ENCODE peak calls at places on chromosome 6, in five cellular contexts. E is GM03348, T is NCI-H2171, N is astrocyte of the hippocampus, Q is GM10248. X is an unnamed sample.
A peak's percentile ranks its signal among the peaks of the same experiment; 100 is the strongest.

GRCh38 chr6:164154588-164154987 is 740.1 kb downstream of the QKI start:
- DNase-seq in E (no peak), T (no peak), N (no peak), Q (no peak), X (no peak)

GRCh38 chr6:46013639-46014038 is 2.0 kb downstream of the CLIC5 start:
- DNase-seq in E (no peak), T (no peak), N (no peak), Q (no peak), X (no peak)

GRCh38 chr6:113723182-113723581 is 134.0 kb upstream of the MARCKS start:
- DNase-seq in E (no peak), T (no peak), N (no peak), Q (no peak), X (no peak)

GRCh38 chr6:80433010-80433665 is 326.7 kb downstream of the BCKDHB start:
- DNase-seq in E (no peak), T (no peak), N (no peak), Q (no peak), X (no peak)

GRCh38 chr6:84278311-84278710 is 50.9 kb upstream of the CEP162 start:
- DNase-seq in E (peak; percentile 17), T (no peak), N (no peak), Q (no peak), X (no peak)

GRCh38 chr6:149032599-149033405 is 284.7 kb upstream of the TAB2 start:
- DNase-seq in E (peak; percentile 76), T (no peak), N (peak; percentile 90), Q (peak; percentile 80), X (no peak)

GRCh38 chr6:2026133-2026532 is 219.3 kb downstream of the GMDS start:
- DNase-seq in E (no peak), T (no peak), N (peak; percentile 14), Q (no peak), X (no peak)

GRCh38 chr6:155248021-155249001 is 15.5 kb upstream of the CLDN20 start:
- DNase-seq in E (peak; percentile 77), T (peak; percentile 10), N (peak; percentile 85), Q (peak; percentile 64), X (no peak)

GRCh38 chr6:53938810-53939209 is 144.0 kb downstream of the LRRC1 start:
- DNase-seq in E (no peak), T (no peak), N (peak; percentile 72), Q (no peak), X (no peak)

GRCh38 chr6:47633141-47633540 is 65.2 kb upstream of the ADGRF4 start:
- DNase-seq in E (peak; percentile 23), T (no peak), N (peak; percentile 11), Q (no peak), X (no peak)

GRCh38 chr6:39865011-39865888 is 69.0 kb downstream of the MOCS1 start:
- DNase-seq in E (peak; percentile 80), T (peak; percentile 37), N (peak; percentile 49), Q (peak; percentile 75), X (no peak)